ENCODE peak calls at places on chromosomes 3 and 15, in six cellular contexts. One of them, this sample, is unnamed.

GRCh38 chr15:63305276-63305675 is 27.9 kb downstream of the APH1B start:
- DNase-seq in A549: no peak
- DNase-seq in lower lobe of right lung: no peak
- DNase-seq in psoas muscle: no peak
- DNase-seq in tibial artery: no peak
- DNase-seq in CD8-positive, alpha-beta T cell: no peak
- DNase-seq in this sample: no peak

GRCh38 chr3:133815386-133815785 is 9.8 kb downstream of the SRPRB start:
- DNase-seq in A549: no peak
- DNase-seq in lower lobe of right lung: no peak
- DNase-seq in tibial artery: no peak
- DNase-seq in CD8-positive, alpha-beta T cell: no peak
- DNase-seq in psoas muscle: no peak
- DNase-seq in this sample: no peak

GRCh38 chr3:104947946-104948345 is 418.8 kb upstream of the ALCAM start:
- DNase-seq in CD8-positive, alpha-beta T cell: no peak
- DNase-seq in tibial artery: no peak
- DNase-seq in A549: no peak
- DNase-seq in lower lobe of right lung: no peak
- DNase-seq in psoas muscle: no peak
- DNase-seq in this sample: no peak

GRCh38 chr3:37751537-37751936 is 110.1 kb upstream of the CTDSPL start:
- DNase-seq in lower lobe of right lung: no peak
- DNase-seq in CD8-positive, alpha-beta T cell: no peak
- DNase-seq in tibial artery: no peak
- DNase-seq in psoas muscle: no peak
- DNase-seq in A549: no peak
- DNase-seq in this sample: no peak

GRCh38 chr3:32176989-32177701 is 61.3 kb upstream of the CMTM8 start:
- DNase-seq in tibial artery: no peak
- DNase-seq in A549: peak; percentile 65
- DNase-seq in lower lobe of right lung: no peak
- DNase-seq in psoas muscle: no peak
- DNase-seq in CD8-positive, alpha-beta T cell: peak; percentile 63
- DNase-seq in this sample: no peak

GRCh38 chr15:63059075-63059474 is 16.5 kb downstream of the TPM1 start:
- DNase-seq in lower lobe of right lung: no peak
- DNase-seq in psoas muscle: no peak
- DNase-seq in tibial artery: no peak
- DNase-seq in CD8-positive, alpha-beta T cell: no peak
- DNase-seq in A549: no peak
- DNase-seq in this sample: no peak

GRCh38 chr3:114496021-114496434 is 202.2 kb downstream of the TIGIT start:
- DNase-seq in psoas muscle: peak; percentile 68
- DNase-seq in A549: peak; percentile 50
- DNase-seq in tibial artery: no peak
- DNase-seq in lower lobe of right lung: no peak
- DNase-seq in CD8-positive, alpha-beta T cell: no peak
- DNase-seq in this sample: no peak

GRCh38 chr3:128784228-128784627 is 58.2 kb downstream of the RAB7A start:
- DNase-seq in CD8-positive, alpha-beta T cell: peak; percentile 61
- DNase-seq in A549: peak; percentile 16
- DNase-seq in lower lobe of right lung: no peak
- DNase-seq in psoas muscle: peak; percentile 69
- DNase-seq in tibial artery: no peak
- DNase-seq in this sample: no peak

GRCh38 chr3:151230644-151231043 is 27.6 kb upstream of the GPR171 start:
- DNase-seq in lower lobe of right lung: no peak
- DNase-seq in tibial artery: no peak
- DNase-seq in A549: no peak
- DNase-seq in CD8-positive, alpha-beta T cell: no peak
- DNase-seq in psoas muscle: no peak
- DNase-seq in this sample: no peak

GRCh38 chr3:187616307-187616939 is 53.8 kb downstream of the SST start:
- DNase-seq in lower lobe of right lung: peak; percentile 53
- DNase-seq in CD8-positive, alpha-beta T cell: peak; percentile 46
- DNase-seq in A549: peak; percentile 61
- DNase-seq in tibial artery: no peak
- DNase-seq in psoas muscle: peak; percentile 51
- DNase-seq in this sample: no peak

GRCh38 chr15:66565141-66565595 is 630 bp downstream of the LCTL start:
- DNase-seq in tibial artery: no peak
- DNase-seq in lower lobe of right lung: no peak
- DNase-seq in A549: no peak
- DNase-seq in CD8-positive, alpha-beta T cell: no peak
- DNase-seq in psoas muscle: no peak
- DNase-seq in this sample: peak; percentile 51

GRCh38 chr15:75307778-75308390 is 25.2 kb downstream of the GOLGA6D start:
- DNase-seq in CD8-positive, alpha-beta T cell: no peak
- DNase-seq in A549: peak; percentile 77
- DNase-seq in tibial artery: no peak
- DNase-seq in lower lobe of right lung: no peak
- DNase-seq in psoas muscle: no peak
- DNase-seq in this sample: no peak

GRCh38 chr3:17149076-17149475 is 264.3 kb downstream of the PLCL2 start:
- DNase-seq in psoas muscle: no peak
- DNase-seq in tibial artery: no peak
- DNase-seq in lower lobe of right lung: no peak
- DNase-seq in CD8-positive, alpha-beta T cell: peak; percentile 9
- DNase-seq in A549: no peak
- DNase-seq in this sample: no peak

GRCh38 chr3:42600958-42601675 is 631 bp downstream of the NKTR start:
- DNase-seq in CD8-positive, alpha-beta T cell: peak; percentile 53
- DNase-seq in A549: peak; percentile 62
- DNase-seq in lower lobe of right lung: peak; percentile 75
- DNase-seq in tibial artery: peak; percentile 74
- DNase-seq in psoas muscle: peak; percentile 80
- DNase-seq in this sample: peak; percentile 71

GRCh38 chr3:64093825-64094712 is 70.8 kb upstream of the PSMD6 start:
- DNase-seq in tibial artery: no peak
- DNase-seq in CD8-positive, alpha-beta T cell: no peak
- DNase-seq in psoas muscle: no peak
- DNase-seq in A549: no peak
- DNase-seq in lower lobe of right lung: no peak
- DNase-seq in this sample: no peak

GRCh38 chr3:139538733-139539132 is 809 bp downstream of the RBP1 start:
- DNase-seq in tibial artery: peak; percentile 47
- DNase-seq in CD8-positive, alpha-beta T cell: no peak
- DNase-seq in lower lobe of right lung: no peak
- DNase-seq in A549: no peak
- DNase-seq in psoas muscle: peak; percentile 69
- DNase-seq in this sample: peak; percentile 81

GRCh38 chr3:71250026-71250425 is 333.5 kb downstream of the FOXP1 start:
- DNase-seq in CD8-positive, alpha-beta T cell: no peak
- DNase-seq in A549: no peak
- DNase-seq in psoas muscle: no peak
- DNase-seq in tibial artery: no peak
- DNase-seq in lower lobe of right lung: no peak
- DNase-seq in this sample: no peak

GRCh38 chr15:75620043-75620775 is 5.3 kb downstream of the SNUPN start:
- DNase-seq in CD8-positive, alpha-beta T cell: no peak
- DNase-seq in psoas muscle: no peak
- DNase-seq in lower lobe of right lung: no peak
- DNase-seq in A549: no peak
- DNase-seq in tibial artery: peak; percentile 61
- DNase-seq in this sample: no peak

GRCh38 chr3:146035366-146035765 is 125.6 kb downstream of the PLOD2 start:
- DNase-seq in lower lobe of right lung: no peak
- DNase-seq in CD8-positive, alpha-beta T cell: no peak
- DNase-seq in tibial artery: no peak
- DNase-seq in A549: no peak
- DNase-seq in psoas muscle: no peak
- DNase-seq in this sample: no peak

GRCh38 chr3:119428538-119428937 is 34.9 kb downstream of the TMEM39A start:
- DNase-seq in lower lobe of right lung: no peak
- DNase-seq in A549: peak; percentile 36
- DNase-seq in psoas muscle: no peak
- DNase-seq in tibial artery: no peak
- DNase-seq in CD8-positive, alpha-beta T cell: no peak
- DNase-seq in this sample: no peak

GRCh38 chr15:65869954-65870871 is 922 bp downstream of the RAB11A start:
- DNase-seq in CD8-positive, alpha-beta T cell: peak; percentile 37
- DNase-seq in lower lobe of right lung: peak; percentile 55
- DNase-seq in A549: peak; percentile 65
- DNase-seq in tibial artery: peak; percentile 33
- DNase-seq in psoas muscle: peak; percentile 58
- DNase-seq in this sample: peak; percentile 74

GRCh38 chr3:179791793-179792192 is 139.0 kb downstream of the USP13 start:
- DNase-seq in A549: no peak
- DNase-seq in tibial artery: no peak
- DNase-seq in lower lobe of right lung: no peak
- DNase-seq in psoas muscle: no peak
- DNase-seq in CD8-positive, alpha-beta T cell: no peak
- DNase-seq in this sample: no peak

GRCh38 chr3:107945406-107945805 is 145.4 kb downstream of the CD47 start:
- DNase-seq in tibial artery: no peak
- DNase-seq in psoas muscle: no peak
- DNase-seq in lower lobe of right lung: no peak
- DNase-seq in CD8-positive, alpha-beta T cell: no peak
- DNase-seq in A549: no peak
- DNase-seq in this sample: no peak

GRCh38 chr3:169144691-169145090 is 518.8 kb downstream of the MECOM start:
- DNase-seq in tibial artery: no peak
- DNase-seq in psoas muscle: no peak
- DNase-seq in A549: no peak
- DNase-seq in lower lobe of right lung: no peak
- DNase-seq in CD8-positive, alpha-beta T cell: no peak
- DNase-seq in this sample: no peak

GRCh38 chr15:89668174-89668573 is 11.0 kb downstream of the PLIN1 start:
- DNase-seq in lower lobe of right lung: no peak
- DNase-seq in CD8-positive, alpha-beta T cell: no peak
- DNase-seq in tibial artery: no peak
- DNase-seq in A549: no peak
- DNase-seq in psoas muscle: no peak
- DNase-seq in this sample: no peak

GRCh38 chr3:156680243-156680930 is 6.0 kb downstream of the TIPARP start:
- DNase-seq in lower lobe of right lung: no peak
- DNase-seq in CD8-positive, alpha-beta T cell: no peak
- DNase-seq in A549: no peak
- DNase-seq in psoas muscle: no peak
- DNase-seq in tibial artery: no peak
- DNase-seq in this sample: no peak
- H3K4me1 ChIP-seq in lower lobe of right lung: peaks cover 90% of the 10 kb centered on the region
- H3K4me1 ChIP-seq in CD8-positive, alpha-beta T cell: peaks cover 68% of the 10 kb centered on the region
- H3K4me1 ChIP-seq in A549: peaks cover 77% of the 10 kb centered on the region
- H3K4me1 ChIP-seq in psoas muscle: peaks cover 88% of the 10 kb centered on the region
- H3K4me1 ChIP-seq in tibial artery: peaks cover 52% of the 10 kb centered on the region
- H3K4me1 ChIP-seq in this sample: peaks cover 90% of the 10 kb centered on the region

GRCh38 chr15:61522375-61522774 is 293.3 kb upstream of the RORA start:
- DNase-seq in A549: no peak
- DNase-seq in tibial artery: no peak
- DNase-seq in psoas muscle: no peak
- DNase-seq in lower lobe of right lung: no peak
- DNase-seq in CD8-positive, alpha-beta T cell: no peak
- DNase-seq in this sample: no peak
- H3K4me1 ChIP-seq in A549: no peaks in the 10 kb centered on the region
- H3K4me1 ChIP-seq in tibial artery: no peaks in the 10 kb centered on the region
- H3K4me1 ChIP-seq in psoas muscle: no peaks in the 10 kb centered on the region
- H3K4me1 ChIP-seq in lower lobe of right lung: no peaks in the 10 kb centered on the region
- H3K4me1 ChIP-seq in CD8-positive, alpha-beta T cell: no peaks in the 10 kb centered on the region
- H3K4me1 ChIP-seq in this sample: no peaks in the 10 kb centered on the region

GRCh38 chr3:14845826-14846225 is 27.1 kb downstream of the FGD5 start:
- DNase-seq in CD8-positive, alpha-beta T cell: no peak
- DNase-seq in lower lobe of right lung: no peak
- DNase-seq in A549: no peak
- DNase-seq in tibial artery: no peak
- DNase-seq in psoas muscle: no peak
- DNase-seq in this sample: no peak

GRCh38 chr3:14845180-14845579 is 26.4 kb downstream of the FGD5 start:
- DNase-seq in A549: no peak
- DNase-seq in CD8-positive, alpha-beta T cell: no peak
- DNase-seq in psoas muscle: no peak
- DNase-seq in lower lobe of right lung: no peak
- DNase-seq in tibial artery: no peak
- DNase-seq in this sample: no peak

GRCh38 chr3:14846481-14846880 is 27.7 kb downstream of the FGD5 start:
- DNase-seq in A549: no peak
- DNase-seq in CD8-positive, alpha-beta T cell: no peak
- DNase-seq in tibial artery: no peak
- DNase-seq in psoas muscle: no peak
- DNase-seq in lower lobe of right lung: no peak
- DNase-seq in this sample: no peak

GRCh38 chr3:14843321-14843720 is 24.6 kb downstream of the FGD5 start:
- DNase-seq in psoas muscle: no peak
- DNase-seq in A549: no peak
- DNase-seq in lower lobe of right lung: no peak
- DNase-seq in CD8-positive, alpha-beta T cell: no peak
- DNase-seq in tibial artery: no peak
- DNase-seq in this sample: no peak

DNA sequence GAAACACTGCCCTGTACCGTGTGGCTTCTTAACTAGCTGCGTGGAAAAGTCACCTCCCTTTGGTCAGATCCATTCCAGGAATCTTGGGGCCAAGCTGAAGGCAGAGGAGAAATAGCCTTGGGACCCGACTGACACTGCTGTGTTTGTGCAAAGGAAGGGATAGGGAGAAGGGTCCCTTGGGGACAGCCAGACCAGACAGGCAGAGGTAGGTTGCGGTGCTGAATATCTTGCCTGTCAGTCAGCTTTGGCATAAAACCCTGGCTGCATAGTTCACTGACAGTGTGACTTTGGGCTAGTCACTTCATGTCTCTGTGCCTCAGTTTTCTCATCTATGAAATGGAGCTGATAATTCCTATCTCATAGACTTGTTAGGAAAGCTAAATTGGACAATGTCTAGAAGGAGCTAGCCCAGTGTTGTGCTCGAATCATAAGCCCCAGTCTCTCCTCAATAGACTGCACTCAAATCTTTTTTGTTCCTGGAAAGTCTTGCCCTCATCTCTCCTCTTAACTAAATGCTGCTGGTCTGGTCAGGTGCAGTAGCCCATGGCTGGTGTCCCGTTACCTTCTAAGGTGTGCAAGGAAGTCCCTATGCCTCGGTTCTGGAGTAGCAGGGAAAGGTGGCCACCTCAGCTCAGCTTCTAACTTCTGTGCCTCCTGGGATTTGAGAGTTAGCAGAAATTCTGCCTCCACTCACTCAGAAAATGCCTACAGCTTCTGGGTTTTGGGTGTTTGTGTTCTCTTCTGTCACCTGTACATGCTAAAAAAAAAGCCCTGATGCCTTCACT is 25.8 kb downstream of the FGD5 start:
- DNase-seq in CD8-positive, alpha-beta T cell: no peak
- DNase-seq in psoas muscle: no peak
- DNase-seq in A549: no peak
- DNase-seq in tibial artery: no peak
- DNase-seq in lower lobe of right lung: no peak
- DNase-seq in this sample: no peak
- H3K4me1 ChIP-seq in CD8-positive, alpha-beta T cell: peaks cover 3% of the 10 kb centered on the region
- H3K4me1 ChIP-seq in psoas muscle: peaks cover 7% of the 10 kb centered on the region
- H3K4me1 ChIP-seq in A549: no peaks in the 10 kb centered on the region
- H3K4me1 ChIP-seq in tibial artery: peaks cover 7% of the 10 kb centered on the region
- H3K4me1 ChIP-seq in lower lobe of right lung: peaks cover 58% of the 10 kb centered on the region
- H3K4me1 ChIP-seq in this sample: no peaks in the 10 kb centered on the region

DNA sequence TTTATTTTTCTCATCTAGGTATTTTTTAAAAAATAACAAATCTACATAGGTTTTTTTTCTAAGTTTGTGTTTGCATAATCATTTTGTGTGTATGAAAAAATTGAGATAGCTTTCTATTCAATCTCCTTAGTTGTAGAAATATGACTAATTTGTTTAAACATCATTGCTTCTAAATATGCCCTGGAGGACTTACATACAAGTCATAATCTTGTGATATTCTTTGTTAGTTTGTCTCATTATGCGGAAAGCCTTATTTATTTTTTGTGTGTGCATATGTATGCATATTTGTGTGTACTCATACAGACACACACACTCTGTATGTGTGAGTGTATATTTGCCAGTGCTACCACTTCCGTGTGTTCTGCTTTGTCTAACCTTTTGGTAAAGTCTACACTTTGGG is 111.5 kb downstream of the FNDC3B start:
- DNase-seq in CD8-positive, alpha-beta T cell: no peak
- DNase-seq in A549: no peak
- DNase-seq in lower lobe of right lung: no peak
- DNase-seq in tibial artery: no peak
- DNase-seq in psoas muscle: no peak
- DNase-seq in this sample: no peak
- H3K4me1 ChIP-seq in CD8-positive, alpha-beta T cell: peaks cover 13% of the 10 kb centered on the region
- H3K4me1 ChIP-seq in A549: peaks cover 84% of the 10 kb centered on the region
- H3K4me1 ChIP-seq in lower lobe of right lung: peaks cover 57% of the 10 kb centered on the region
- H3K4me1 ChIP-seq in tibial artery: peaks cover 57% of the 10 kb centered on the region
- H3K4me1 ChIP-seq in psoas muscle: peaks cover 74% of the 10 kb centered on the region
- H3K4me1 ChIP-seq in this sample: peaks cover 53% of the 10 kb centered on the region